ENCODE peak calls at places on chromosomes 11 and 22, in seven cellular contexts. P, L, W, E, T, N and F are unnamed samples.

GRCh38 chr11:48006301-48006992 is 26.1 kb downstream of the PTPRJ start:
- DNase-seq in P (peak), L (no peak), W (no peak), E (no peak), T (no peak), N (no peak), F (no peak)

GRCh38 chr11:58863697-58864096 is 19.2 kb upstream of the GLYATL2 start:
- DNase-seq in P (no peak), L (no peak), W (no peak), E (no peak), T (no peak), N (no peak), F (no peak)

GRCh38 chr11:3835752-3836151 is 5.0 kb downstream of the RHOG start:
- DNase-seq in P (no peak), L (no peak), W (no peak), E (no peak), T (no peak), N (no peak), F (no peak)

GRCh38 chr11:117583063-117583801 is 213.8 kb downstream of the DSCAML1 start:
- DNase-seq in P (peak), L (no peak), W (peak), E (no peak), T (no peak), N (no peak), F (no peak)

GRCh38 chr22:46069518-46070214 is 80.7 kb upstream of the PPARA start:
- DNase-seq in P (peak), L (no peak), W (no peak), E (no peak), T (no peak), N (peak), F (peak)

GRCh38 chr11:101582242-101583052 is 1.4 kb downstream of the TRPC6 start:
- DNase-seq in P (no peak), L (no peak), W (no peak), E (no peak), T (no peak), N (no peak), F (no peak)

GRCh38 chr11:17156283-17156682 is 51.5 kb downstream of the PIK3C2A start:
- DNase-seq in P (no peak), L (no peak), W (no peak), E (no peak), T (no peak), N (no peak), F (no peak)

GRCh38 chr22:20026204-20026908 is 5.4 kb downstream of the TANGO2 start:
- DNase-seq in P (no peak), L (no peak), W (no peak), E (no peak), T (no peak), N (no peak), F (no peak)

GRCh38 chr11:17163742-17164141 is 44.0 kb downstream of the PIK3C2A start:
- DNase-seq in P (no peak), L (no peak), W (no peak), E (no peak), T (no peak), N (no peak), F (no peak)

GRCh38 chr11:2661173-2662023 is 38.4 kb downstream of the KCNQ1OT1 start:
- DNase-seq in P (no peak), L (no peak), W (no peak), E (no peak), T (no peak), N (no peak), F (no peak)

GRCh38 chr11:134030853-134031252 is 38.0 kb upstream of the JAM3 start:
- DNase-seq in P (no peak), L (peak), W (no peak), E (no peak), T (no peak), N (no peak), F (no peak)

GRCh38 chr11:125179346-125179745 is 14.8 kb downstream of the PKNOX2 start:
- DNase-seq in P (no peak), L (no peak), W (no peak), E (no peak), T (no peak), N (no peak), F (no peak)

GRCh38 chr11:6596237-6596877 is 7.1 kb downstream of the RRP8 start:
- DNase-seq in P (no peak), L (no peak), W (no peak), E (no peak), T (no peak), N (no peak), F (no peak)

GRCh38 chr11:108568183-108568858 is 25.2 kb downstream of the EXPH5 start:
- DNase-seq in P (no peak), L (no peak), W (no peak), E (no peak), T (no peak), N (no peak), F (no peak)

GRCh38 chr22:45226681-45227186 is 14.0 kb downstream of the KIAA0930 start:
- DNase-seq in P (peak), L (no peak), W (no peak), E (no peak), T (no peak), N (no peak), F (no peak)

GRCh38 chr11:57798905-57799559 is 37.4 kb downstream of the CTNND1 start:
- DNase-seq in P (peak), L (no peak), W (no peak), E (no peak), T (no peak), N (no peak), F (no peak)